ENCODE peak calls at places on chromosomes 16 and 17, in six cellular contexts. O, X, G, Z, H and Q are unnamed samples.

GRCh38 chr17:17042851-17043667 is 802 bp downstream of the MPRIP start:
- DNase-seq in G (no peak), O (peak; percentile 20), Z (peak; percentile 45), H (peak; percentile 65), X (peak; percentile 35), Q (no peak)

GRCh38 chr16:12901204-12901596 is 198 bp upstream of the SHISA9 start:
- DNase-seq in X (no peak), G (no peak), H (no peak), Z (peak; percentile 94), O (peak; percentile 79), Q (no peak)

GRCh38 chr16:66355526-66355925 is 11.0 kb upstream of the CDH5 start:
- DNase-seq in O (no peak), G (no peak), Z (no peak), X (no peak), H (no peak), Q (no peak)

GRCh38 chr17:41397003-41397665 is at the start of gene KRT31:
- DNase-seq in H (no peak), X (no peak), O (no peak), G (no peak), Z (no peak), Q (no peak)

GRCh38 chr16:11631214-11631613 is 37.0 kb upstream of the SNN start:
- DNase-seq in X (no peak), Z (no peak), O (no peak), H (no peak), G (no peak), Q (no peak)

GRCh38 chr16:27238591-27238990 is 30.0 kb downstream of the NSMCE1 start:
- DNase-seq in O (no peak), G (no peak), H (no peak), Z (no peak), X (no peak), Q (no peak)

GRCh38 chr17:28151001-28151400 is 108.5 kb downstream of the NLK start:
- DNase-seq in H (no peak), O (no peak), G (no peak), Z (peak; percentile 55), X (no peak), Q (no peak)

GRCh38 chr16:69812213-69813014 is 50.3 kb downstream of the WWP2 start:
- DNase-seq in H (no peak), O (no peak), X (no peak), Z (no peak), G (no peak), Q (no peak)

GRCh38 chr16:75279277-75279676 is 27.9 kb upstream of the BCAR1 start:
- DNase-seq in G (no peak), Z (no peak), X (no peak), H (no peak), O (no peak), Q (no peak)

GRCh38 chr16:3922241-3922640 is 41.7 kb upstream of the CREBBP start:
- DNase-seq in O (no peak), G (no peak), Z (no peak), X (no peak), H (no peak), Q (no peak)

GRCh38 chr16:71974068-71974818 is 26.0 kb downstream of the PKD1L3 start:
- DNase-seq in O (no peak), G (no peak), X (no peak), Z (no peak), H (no peak), Q (no peak)

GRCh38 chr17:7281074-7281952 is at the start of gene SLC2A4:
- DNase-seq in H (peak; percentile 82), G (peak; percentile 98), O (peak; percentile 99), Z (peak; percentile 99), X (peak; percentile 94), Q (peak; percentile 66)

GRCh38 chr17:29623283-29623647 is 553 bp upstream of the CORO6 start:
- DNase-seq in X (no peak), O (no peak), G (no peak), Z (no peak), H (no peak), Q (no peak)

DNA sequence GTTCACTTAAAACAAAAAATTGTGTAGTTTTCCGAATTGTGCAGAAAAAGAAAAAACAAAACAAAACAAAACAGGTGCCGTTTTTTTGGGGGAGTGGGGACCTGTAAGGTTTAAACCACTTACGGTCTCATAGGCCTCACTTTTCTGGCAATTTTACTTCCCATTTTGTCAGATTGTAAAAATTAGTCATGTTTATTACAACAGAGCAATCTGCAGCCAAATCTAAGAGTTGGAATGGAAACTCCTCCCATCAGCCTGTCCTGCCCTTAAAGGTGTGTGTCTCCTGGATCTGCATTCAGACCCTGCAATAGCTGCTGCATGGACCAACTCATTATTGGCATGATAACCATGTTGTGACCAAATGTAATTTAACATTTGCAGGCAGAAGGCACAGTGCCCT is 8.2 kb upstream of the SALL1 start:
- DNase-seq in O (no peak), X (no peak), G (no peak), Z (no peak), H (no peak), Q (no peak)
- H3K27ac ChIP-seq in O (no peak overlapping the region), X (no peak overlapping the region), G (no peak overlapping the region), Z (no peak overlapping the region), H (no peak overlapping the region), Q (no peak overlapping the region)

GRCh38 chr17:37131064-37131463 is 182.3 kb downstream of the AATF start:
- DNase-seq in X (no peak), O (peak; percentile 62), G (no peak), Z (peak; percentile 84), H (peak; percentile 19), Q (no peak)
- H3K27ac ChIP-seq in X (no peak overlapping the region), O (peak overlapping the region; percentile 75), G (no peak overlapping the region), Z (peak overlapping the region; percentile 83), H (no peak overlapping the region), Q (no peak overlapping the region)

GRCh38 chr17:75877752-75878173 is 618 bp downstream of the TRIM47 start:
- DNase-seq in H (peak; percentile 72), Z (peak; percentile 93), G (peak; percentile 81), O (peak; percentile 61), X (peak; percentile 66), Q (peak; percentile 67)

GRCh38 chr17:75878174-75878998 is at the start of gene TRIM47:
- DNase-seq in O (no peak), G (peak; percentile 78), H (peak; percentile 65), X (peak; percentile 72), Z (peak; percentile 56), Q (peak; percentile 62)

GRCh38 chr17:75875940-75876189 is 2.5 kb downstream of the TRIM47 start:
- DNase-seq in H (no peak), Z (no peak), G (no peak), O (no peak), X (peak; percentile 46), Q (no peak)

GRCh38 chr17:75876190-75876937 is 2.0 kb downstream of the TRIM47 start:
- DNase-seq in Z (peak; percentile 71), X (no peak), G (peak; percentile 90), O (no peak), H (no peak), Q (no peak)

GRCh38 chr17:75876938-75877751 is 1.2 kb downstream of the TRIM47 start:
- DNase-seq in O (no peak), X (peak; percentile 97), H (peak; percentile 93), Z (peak; percentile 40), G (peak; percentile 90), Q (peak; percentile 61)
- H3K27ac ChIP-seq in O (no peak overlapping the region), X (peak overlapping the region; percentile 96), H (peak overlapping the region; percentile 76), Z (no peak overlapping the region), G (peak overlapping the region; percentile 98), Q (peak overlapping the region; percentile 93)

GRCh38 chr16:86590501-86591144 is 12.3 kb downstream of the FOXL1 start:
- DNase-seq in X (no peak), G (no peak), H (peak; percentile 98), Z (no peak), O (no peak), Q (no peak)
- H3K27ac ChIP-seq in X (no peak overlapping the region), G (no peak overlapping the region), H (peak overlapping the region; percentile 46), Z (no peak overlapping the region), O (no peak overlapping the region), Q (no peak overlapping the region)

GRCh38 chr17:77569846-77570564 is 388.5 kb upstream of the TNRC6C start:
- DNase-seq in X (no peak), Z (no peak), O (no peak), H (no peak), G (no peak), Q (no peak)

GRCh38 chr17:77566566-77566965 is 391.9 kb upstream of the TNRC6C start:
- DNase-seq in O (no peak), H (no peak), X (no peak), Z (no peak), G (no peak), Q (no peak)

GRCh38 chr17:77570565-77570898 is 388.0 kb upstream of the TNRC6C start:
- DNase-seq in G (no peak), X (no peak), Z (no peak), H (no peak), O (no peak), Q (no peak)

GRCh38 chr17:77566151-77566550 is 392.4 kb upstream of the TNRC6C start:
- DNase-seq in G (no peak), O (no peak), X (no peak), Z (no peak), H (no peak), Q (no peak)

GRCh38 chr17:77568540-77568939 is 390.0 kb upstream of the TNRC6C start:
- DNase-seq in O (no peak), G (no peak), X (no peak), Z (no peak), H (no peak), Q (no peak)
- H3K27ac ChIP-seq in O (no peak overlapping the region), G (no peak overlapping the region), X (no peak overlapping the region), Z (no peak overlapping the region), H (no peak overlapping the region), Q (no peak overlapping the region)

GRCh38 chr16:89618114-89618999 is 4.9 kb downstream of the DPEP1 start:
- DNase-seq in X (no peak), G (no peak), H (no peak), O (no peak), Z (no peak), Q (no peak)
- H3K27ac ChIP-seq in X (no peak overlapping the region), G (no peak overlapping the region), H (no peak overlapping the region), O (no peak overlapping the region), Z (no peak overlapping the region), Q (no peak overlapping the region)

GRCh38 chr17:66548158-66548557 is 245.7 kb downstream of the PRKCA start:
- DNase-seq in H (peak; percentile 34), O (no peak), Z (no peak), X (no peak), G (peak; percentile 41), Q (no peak)
- H3K27ac ChIP-seq in H (peak overlapping the region; percentile 68), O (no peak overlapping the region), Z (no peak overlapping the region), X (no peak overlapping the region), G (peak overlapping the region; percentile 24), Q (no peak overlapping the region)

DNA sequence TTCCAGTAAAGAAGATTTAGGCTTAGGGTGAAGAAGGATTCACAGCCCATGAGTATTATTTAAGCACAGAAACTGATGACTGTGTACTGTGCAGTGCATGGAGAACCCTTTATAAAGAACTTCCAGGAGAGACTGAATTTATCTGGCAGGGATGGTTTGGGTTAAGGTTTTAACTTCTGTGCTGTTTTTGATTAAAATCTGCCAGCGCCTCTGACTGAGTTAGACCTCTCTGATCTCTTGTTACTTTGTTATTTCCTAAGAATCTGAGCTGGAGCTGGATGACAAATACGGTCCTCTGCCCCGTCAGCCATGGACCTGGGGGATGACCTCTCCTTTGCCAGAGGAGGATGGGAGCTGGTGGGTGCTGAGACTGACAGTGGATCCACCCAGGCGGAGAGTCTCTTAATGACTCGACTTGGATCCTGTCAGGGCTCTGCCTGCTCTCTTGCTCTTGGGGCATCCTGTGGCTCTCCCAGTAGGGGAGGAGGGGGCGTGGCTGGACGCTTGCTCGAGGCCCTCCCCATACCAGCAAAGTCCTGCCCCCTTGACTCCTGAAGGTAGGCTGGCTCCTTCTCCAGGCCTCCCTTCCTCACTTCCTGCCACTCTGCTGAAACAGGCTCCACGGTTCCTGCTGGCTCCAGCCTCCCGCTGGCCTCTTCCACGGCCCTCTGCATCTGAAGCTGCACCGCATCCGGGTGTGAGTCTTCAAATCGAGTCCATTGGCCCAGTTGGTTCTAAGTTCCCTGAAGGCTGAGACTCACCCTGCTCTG is 24.8 kb upstream of the MAP3K14 start:
- DNase-seq in O (peak; percentile 41), H (peak; percentile 90), Z (peak; percentile 74), G (no peak), X (peak; percentile 81), Q (no peak)
- H3K27ac ChIP-seq in O (no peak overlapping the region), H (peak overlapping the region; percentile 73), Z (no peak overlapping the region), G (no peak overlapping the region), X (peak overlapping the region; percentile 69), Q (no peak overlapping the region)